ENCODE peak calls at places on chromosomes 11 and 22, in six cellular contexts. G, W, M, L, B and U are unnamed samples.
A peak's percentile ranks its signal among the peaks of the same experiment; 100 is the strongest.

GRCh38 chr11:132942611-132943324 is 589.5 kb downstream of the OPCML start:
- DNase-seq in G (no peak), W (no peak), M (no peak), L (no peak), B (no peak), U (no peak)

GRCh38 chr11:107619926-107620325 is 29.0 kb downstream of the ELMOD1 start:
- DNase-seq in G (no peak), W (no peak), M (no peak), L (no peak), B (peak; percentile 59), U (no peak)

GRCh38 chr22:35330258-35330861 is 30.7 kb downstream of the TOM1 start:
- DNase-seq in G (no peak), W (peak; percentile 95), M (peak; percentile 70), L (no peak), B (peak; percentile 60), U (no peak)

GRCh38 chr22:50577987-50578775 is at the start of gene CPT1B:
- DNase-seq in G (no peak), W (no peak), M (no peak), L (no peak), B (no peak), U (no peak)

GRCh38 chr11:62539238-62539925 is 7.2 kb downstream of the AHNAK start:
- DNase-seq in G (no peak), W (peak; percentile 31), M (no peak), L (peak; percentile 62), B (peak; percentile 95), U (no peak)

GRCh38 chr22:25219211-25219689 is at the start of gene CRYBB2:
- DNase-seq in G (no peak), W (no peak), M (no peak), L (no peak), B (no peak), U (no peak)

GRCh38 chr11:65502274-65502851 is 3.5 kb downstream of the MALAT1 start:
- DNase-seq in G (no peak), W (no peak), M (no peak), L (peak; percentile 63), B (peak; percentile 55), U (no peak)

GRCh38 chr11:46903846-46904245 is 14.5 kb downstream of the LRP4 start:
- DNase-seq in G (peak; percentile 95), W (no peak), M (no peak), L (no peak), B (no peak), U (no peak)

GRCh38 chr11:125379565-125380343 is 116.3 kb downstream of the FEZ1 start:
- DNase-seq in G (no peak), W (no peak), M (no peak), L (no peak), B (no peak), U (no peak)

GRCh38 chr11:120612363-120613263 is 101.1 kb downstream of the GRIK4 start:
- DNase-seq in G (no peak), W (no peak), M (no peak), L (peak; percentile 49), B (peak; percentile 45), U (no peak)

GRCh38 chr22:49188591-49188990 is 639.1 kb downstream of the BRD1 start:
- DNase-seq in G (no peak), W (no peak), M (no peak), L (no peak), B (no peak), U (no peak)

GRCh38 chr11:61598886-61599868 is 18.3 kb upstream of the SYT7 start:
- DNase-seq in G (peak; percentile 35), W (no peak), M (no peak), L (no peak), B (peak; percentile 91), U (no peak)

GRCh38 chr11:34165786-34166557 is 60.5 kb downstream of the NAT10 start:
- DNase-seq in G (no peak), W (no peak), M (no peak), L (no peak), B (no peak), U (no peak)

GRCh38 chr11:45725776-45726606 is 60.6 kb upstream of the CHST1 start:
- DNase-seq in G (no peak), W (no peak), M (no peak), L (no peak), B (no peak), U (no peak)

GRCh38 chr22:39174498-39175120 is 22.1 kb upstream of the CBX7 start:
- DNase-seq in G (no peak), W (no peak), M (peak; percentile 77), L (peak; percentile 86), B (peak; percentile 83), U (no peak)

GRCh38 chr11:120318906-120319305 is 6.2 kb upstream of the TLCD5 start:
- DNase-seq in G (no peak), W (no peak), M (no peak), L (no peak), B (no peak), U (no peak)

GRCh38 chr22:30290318-30290678 is 993 bp upstream of the CASTOR1 start:
- DNase-seq in G (no peak), W (no peak), M (no peak), L (no peak), B (no peak), U (no peak)

GRCh38 chr11:72004515-72005346 is 6.0 kb downstream of the IL18BP start:
- DNase-seq in G (no peak), W (no peak), M (no peak), L (no peak), B (no peak), U (no peak)

GRCh38 chr11:57324154-57324885 is 432 bp downstream of the TNKS1BP1 start:
- DNase-seq in G (peak; percentile 33), W (peak; percentile 18), M (no peak), L (peak; percentile 52), B (peak; percentile 52), U (no peak)

GRCh38 chr11:14423633-14424032 is 64.7 kb upstream of the RRAS2 start:
- DNase-seq in G (no peak), W (peak; percentile 57), M (no peak), L (no peak), B (peak; percentile 79), U (no peak)
- H3K4me3 ChIP-seq in G (no peak overlapping the region), W (no peak overlapping the region), M (no peak overlapping the region), L (no peak overlapping the region), B (no peak overlapping the region), U (no peak overlapping the region)

DNA sequence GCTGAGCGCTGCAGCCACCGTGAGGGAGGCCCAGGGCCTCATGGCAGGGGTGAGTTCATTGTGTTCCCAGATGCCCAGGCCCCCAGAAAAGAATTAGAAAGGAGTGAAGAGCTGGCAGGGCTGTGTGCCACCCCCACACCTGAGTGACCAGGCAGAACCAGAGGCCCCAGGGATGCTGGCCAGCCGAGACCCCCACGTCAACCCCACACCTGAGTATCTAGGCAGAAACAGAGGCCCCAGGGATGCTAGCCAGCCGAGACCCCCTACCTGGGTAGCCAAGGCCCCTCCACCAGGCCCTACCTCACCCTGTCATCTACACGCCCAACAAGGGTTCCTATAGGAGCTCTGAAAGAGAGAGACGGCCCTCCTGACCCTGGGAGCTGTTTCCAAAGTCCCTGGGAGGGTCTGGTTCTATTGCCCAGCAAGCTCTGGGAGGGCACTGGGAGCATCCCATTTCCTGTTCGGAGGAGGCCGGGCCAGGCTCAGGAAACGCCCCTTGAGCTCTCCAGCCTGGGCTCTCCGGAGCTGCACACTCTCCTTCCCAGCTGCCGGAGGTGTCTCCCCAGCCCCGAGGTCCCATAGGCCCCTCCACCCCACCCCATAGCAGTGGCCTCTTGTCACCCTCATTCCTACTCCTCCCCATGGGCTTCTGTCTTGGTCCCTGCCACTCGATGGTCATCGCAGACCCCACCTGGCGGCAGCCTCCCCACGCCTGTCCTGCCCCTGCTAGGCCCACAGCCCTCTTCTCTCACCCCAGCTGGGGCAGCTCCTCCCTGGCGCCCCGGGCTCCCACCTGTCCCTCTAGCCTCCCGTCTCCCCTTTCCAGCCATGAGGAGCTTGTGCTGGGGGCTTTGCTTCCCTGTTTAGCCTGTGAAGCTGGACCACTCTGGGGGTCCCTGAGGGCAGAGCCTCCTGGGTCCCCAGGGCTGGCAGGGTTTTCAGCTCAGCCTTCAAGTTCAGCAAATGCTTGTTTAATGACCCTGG is 2.6 kb downstream of the TSPAN32 start:
- DNase-seq in G (no peak), W (no peak), M (no peak), L (no peak), B (no peak), U (no peak)
- TF ChIP-seq CTCF in G (no peak), W (no peak), M (no peak), L (no peak), B (no peak), U (no peak)

DNA sequence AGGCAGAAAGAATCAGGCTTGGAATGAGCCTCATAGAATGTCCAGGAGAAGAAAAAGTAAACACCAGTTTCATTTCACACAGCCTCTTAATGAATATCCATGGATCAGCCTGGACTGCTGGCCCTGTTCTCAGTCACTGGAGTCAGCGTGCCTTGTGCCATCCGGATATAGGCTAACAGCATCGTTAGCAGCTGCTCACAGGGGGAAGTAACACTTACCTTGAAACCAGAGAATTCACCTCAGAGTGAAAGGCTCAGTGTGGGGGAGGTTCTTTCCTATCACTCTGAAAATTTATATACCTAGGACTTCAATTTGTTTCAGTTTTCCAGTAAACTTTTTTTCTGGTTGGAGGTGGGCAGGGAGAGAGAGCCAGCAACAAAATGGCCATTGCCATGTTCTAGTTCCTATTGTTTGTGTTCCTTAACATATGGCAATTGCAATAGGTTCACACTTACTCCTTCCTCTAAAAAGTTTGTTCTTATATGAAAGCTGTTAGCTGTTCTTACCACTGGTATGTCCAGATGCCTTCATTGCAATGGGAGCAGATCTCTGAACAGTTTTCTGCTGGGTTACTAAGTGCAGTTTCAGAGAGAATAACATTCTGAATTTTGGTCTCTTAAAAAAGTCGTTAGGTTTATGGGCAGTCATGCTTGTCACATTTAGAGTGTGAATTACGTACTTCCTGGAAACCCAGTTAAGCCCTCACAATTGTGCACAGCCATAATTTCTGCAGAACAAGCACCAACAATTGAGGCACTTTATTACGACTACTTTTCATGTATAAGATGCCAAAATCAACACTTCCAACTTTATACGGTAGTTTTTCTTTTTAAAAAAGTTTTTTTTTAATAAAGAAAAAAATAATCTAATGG is 247.7 kb downstream of the CADM1 start:
- DNase-seq in G (no peak), W (no peak), M (no peak), L (no peak), B (no peak), U (no peak)
- H3K4me3 ChIP-seq in G (no peak overlapping the region), W (no peak overlapping the region), M (no peak overlapping the region), L (no peak overlapping the region), B (no peak overlapping the region), U (no peak overlapping the region)

GRCh38 chr11:116234989-116235567 is 537.7 kb downstream of the BUD13 start:
- DNase-seq in G (no peak), W (no peak), M (no peak), L (no peak), B (no peak), U (no peak)
- TF ChIP-seq CTCF in G (no peak), W (no peak), M (no peak), L (no peak), B (no peak), U (no peak)